ENCODE peak calls at places on chromosomes 12 and 14, in five cellular contexts. B is Calu3, X is B cell, Z is memory B cell, G is caudate nucleus. P is an unnamed sample.

GRCh38 chr12:60162988-60163720 is 567.3 kb downstream of the SLC16A7 start:
- DNase-seq in G (no peak), X (no peak), B (no peak), Z (no peak), P (no peak)

GRCh38 chr12:55072093-55072492 is 52.3 kb downstream of the NEUROD4 start:
- DNase-seq in Z (peak), X (peak), B (peak), G (no peak), P (peak)

GRCh38 chr14:102221026-102221425 is 81.3 kb downstream of the WDR20 start:
- DNase-seq in X (no peak), Z (no peak), B (no peak), G (no peak), P (no peak)

GRCh38 chr12:91931110-91931509 is 214.5 kb downstream of the BTG1 start:
- DNase-seq in Z (no peak), X (no peak), G (no peak), B (peak), P (no peak)

GRCh38 chr14:60485600-60486251 is at the start of gene C14orf39:
- DNase-seq in Z (peak), X (peak), B (no peak), G (no peak), P (no peak)

GRCh38 chr14:72501439-72501838 is 392.5 kb downstream of the DPF3 start:
- DNase-seq in B (no peak), X (no peak), G (no peak), Z (no peak), P (no peak)

GRCh38 chr12:1391722-1392121 is 202.7 kb downstream of the FBXL14 start:
- DNase-seq in G (no peak), B (no peak), X (no peak), Z (no peak), P (no peak)

GRCh38 chr12:120739031-120739762 is 13.6 kb downstream of the ACADS start:
- DNase-seq in B (no peak), X (no peak), Z (no peak), G (no peak), P (no peak)

GRCh38 chr12:94289551-94290312 is 141.4 kb downstream of the PLXNC1 start:
- DNase-seq in G (no peak), B (no peak), Z (no peak), X (no peak), P (no peak)

GRCh38 chr12:1695836-1696670 is 5.2 kb downstream of the ADIPOR2 start:
- DNase-seq in X (no peak), B (no peak), G (no peak), Z (no peak), P (no peak)

GRCh38 chr12:130715996-130716917 is at the start of gene RIMBP2:
- DNase-seq in G (no peak), X (no peak), B (no peak), Z (no peak), P (no peak)

GRCh38 chr14:95935228-95935822 is 58.7 kb downstream of the TUNAR start:
- DNase-seq in Z (no peak), X (no peak), G (no peak), B (peak), P (no peak)

GRCh38 chr14:92475451-92476187 is 38.0 kb upstream of the RIN3 start:
- DNase-seq in G (no peak), B (no peak), X (no peak), Z (no peak), P (no peak)

GRCh38 chr14:24332094-24332983 is 2.5 kb downstream of the ADCY4 start:
- DNase-seq in Z (peak), G (no peak), B (peak), X (peak), P (peak)

GRCh38 chr12:8712572-8712971 is 14.8 kb downstream of the RIMKLB start:
- DNase-seq in X (no peak), B (no peak), Z (no peak), G (no peak), P (no peak)

GRCh38 chr12:131105736-131106356 is 152.1 kb downstream of the ADGRD1 start:
- DNase-seq in X (no peak), B (no peak), G (no peak), Z (no peak), P (no peak)

GRCh38 chr12:5003025-5003666 is 40.5 kb upstream of the KCNA5 start:
- DNase-seq in G (no peak), Z (peak), X (peak), B (peak), P (peak)

GRCh38 chr12:558595-558994 is 98.9 kb downstream of the B4GALNT3 start:
- DNase-seq in G (no peak), X (no peak), B (no peak), Z (no peak), P (no peak)